ENCODE peak calls at places on chromosomes 2 and 18, in nine cellular contexts. W, Q, M, L, U, A, D, S and N are unnamed samples.

GRCh38 chr18:27665264-27665799 is 480.2 kb upstream of the CHST9 start:
- DNase-seq in W (no peak), Q (no peak), M (no peak), L (no peak), U (no peak), A (no peak), D (no peak), S (no peak), N (no peak)

GRCh38 chr2:186410802-186411201 is 75.3 kb upstream of the ZC3H15 start:
- DNase-seq in W (no peak), Q (no peak), M (no peak), L (no peak), U (no peak), A (no peak), D (no peak), S (no peak), N (no peak)

GRCh38 chr2:61550375-61551209 is 12.4 kb upstream of the XPO1 start:
- DNase-seq in W (no peak), Q (no peak), M (no peak), L (no peak), U (no peak), A (no peak), D (no peak), S (no peak), N (no peak)

GRCh38 chr18:3722662-3723433 is 272.9 kb downstream of the TGIF1 start:
- DNase-seq in W (no peak), Q (no peak), M (no peak), L (no peak), U (no peak), A (no peak), D (peak; percentile 68), S (no peak), N (no peak)

GRCh38 chr2:134375935-134376334 is 122.1 kb downstream of the MGAT5 start:
- DNase-seq in W (peak; percentile 67), Q (peak; percentile 55), M (peak; percentile 44), L (peak; percentile 54), U (no peak), A (no peak), D (no peak), S (no peak), N (no peak)

GRCh38 chr2:43276962-43277383 is 50.6 kb upstream of the ZFP36L2 start:
- DNase-seq in W (no peak), Q (no peak), M (no peak), L (peak; percentile 60), U (no peak), A (no peak), D (peak; percentile 30), S (no peak), N (no peak)

GRCh38 chr2:7037340-7038333 is 120.4 kb downstream of the RNF144A start:
- DNase-seq in W (peak; percentile 89), Q (peak; percentile 67), M (peak; percentile 58), L (peak; percentile 8), U (no peak), A (peak; percentile 52), D (peak; percentile 32), S (peak; percentile 71), N (no peak)

GRCh38 chr2:218886461-218886947 is 5.9 kb downstream of the WNT10A start:
- DNase-seq in W (peak; percentile 57), Q (no peak), M (no peak), L (no peak), U (no peak), A (peak; percentile 61), D (no peak), S (peak; percentile 42), N (no peak)

GRCh38 chr2:205218056-205218455 is 464.2 kb upstream of the NRP2 start:
- DNase-seq in W (no peak), Q (no peak), M (no peak), L (no peak), U (no peak), A (no peak), D (no peak), S (no peak), N (no peak)

GRCh38 chr2:27307545-27308358 is 493 bp downstream of the UCN start:
- DNase-seq in W (no peak), Q (no peak), M (no peak), L (no peak), U (no peak), A (no peak), D (no peak), S (no peak), N (no peak)

GRCh38 chr18:6920099-6920955 is 190.8 kb downstream of the ARHGAP28 start:
- DNase-seq in W (peak; percentile 90), Q (peak; percentile 4), M (peak; percentile 52), L (peak; percentile 61), U (peak; percentile 57), A (peak; percentile 12), D (peak; percentile 60), S (no peak), N (peak; percentile 47)